ENCODE peak calls at places on chromosomes 11 and 22, in five cellular contexts. V, N, I, W and K are unnamed samples.

GRCh38 chr11:61683961-61684869 is 4.0 kb downstream of the DAGLA start:
- DNase-seq in W (no peak), V (peak), N (peak), I (no peak), K (peak)

GRCh38 chr22:26606611-26607010 is 11.2 kb downstream of the CRYBB1 start:
- DNase-seq in V (peak), I (no peak), W (no peak), N (peak), K (peak)

GRCh38 chr11:7571640-7572000 is 57.8 kb downstream of the PPFIBP2 start:
- DNase-seq in N (peak), I (no peak), V (peak), W (no peak), K (peak)

GRCh38 chr11:70799386-70799785 is 401.1 kb downstream of the CTTN start:
- DNase-seq in W (no peak), N (peak), V (peak), I (no peak), K (peak)

GRCh38 chr22:41845380-41846267 is 12.7 kb downstream of the SREBF2 start:
- DNase-seq in V (no peak), N (no peak), W (no peak), I (no peak), K (peak)

GRCh38 chr11:63892233-63892632 is 24.7 kb downstream of the RCOR2 start:
- DNase-seq in W (no peak), V (peak), N (peak), I (no peak), K (peak)

GRCh38 chr22:50434849-50435700 is 39.8 kb downstream of the SBF1 start:
- DNase-seq in V (no peak), W (no peak), N (no peak), I (no peak), K (no peak)

GRCh38 chr11:73752216-73752867 is 8.5 kb downstream of the RAB6A start:
- DNase-seq in N (peak), W (no peak), I (no peak), V (peak), K (no peak)

GRCh38 chr11:33172996-33173395 is 11.7 kb upstream of the CSTF3 start:
- DNase-seq in W (peak), V (peak), N (no peak), I (no peak), K (no peak)

GRCh38 chr11:125451400-125452124 is 44.5 kb downstream of the FEZ1 start:
- DNase-seq in W (peak), V (peak), I (no peak), N (no peak), K (peak)

GRCh38 chr11:18046116-18046777 is at the start of gene TPH1:
- DNase-seq in W (no peak), V (peak), I (no peak), N (peak), K (peak)

GRCh38 chr11:91913407-91913806 is 311.2 kb upstream of the FAT3 start:
- DNase-seq in N (no peak), W (no peak), V (no peak), I (no peak), K (no peak)

GRCh38 chr11:13784848-13785247 is 116.4 kb downstream of the FAR1 start:
- DNase-seq in N (no peak), I (no peak), W (no peak), V (no peak), K (no peak)

GRCh38 chr11:93542753-93543246 is 391 bp downstream of the SMCO4 start:
- DNase-seq in W (no peak), N (no peak), V (no peak), I (no peak), K (no peak)

GRCh38 chr11:76623884-76624419 is 46.6 kb downstream of the LRRC32 start:
- DNase-seq in N (no peak), V (no peak), W (no peak), I (no peak), K (no peak)

GRCh38 chr11:57700425-57700824 is 11.6 kb downstream of the MED19 start:
- DNase-seq in N (no peak), W (no peak), I (no peak), V (no peak), K (no peak)

GRCh38 chr11:103587951-103588788 is 448.3 kb upstream of the DDI1 start:
- DNase-seq in N (no peak), I (no peak), V (peak), W (no peak), K (peak)

GRCh38 chr11:2574043-2574552 is 125.7 kb downstream of the KCNQ1OT1 start:
- DNase-seq in I (no peak), N (no peak), V (no peak), W (no peak), K (no peak)

GRCh38 chr11:10208045-10208674 is 85.9 kb downstream of the SBF2 start:
- DNase-seq in N (peak), I (no peak), V (peak), W (no peak), K (peak)

GRCh38 chr11:86660011-86660595 is 12.3 kb downstream of the ME3 start:
- DNase-seq in N (no peak), V (peak), I (no peak), W (no peak), K (peak)

GRCh38 chr11:116874251-116874650 is 36.8 kb upstream of the APOA1 start:
- DNase-seq in V (peak), N (no peak), W (no peak), I (no peak), K (peak)

GRCh38 chr11:74085542-74085892 is 76.6 kb upstream of the UCP3 start:
- DNase-seq in V (peak), I (no peak), N (no peak), W (no peak), K (peak)

GRCh38 chr11:88555018-88555828 is 217.7 kb upstream of the CTSC start:
- DNase-seq in V (peak), I (no peak), W (no peak), N (peak), K (peak)

GRCh38 chr11:99934008-99934407 is 753.1 kb upstream of the ARHGAP42 start:
- DNase-seq in N (no peak), W (no peak), I (no peak), V (peak), K (peak)

GRCh38 chr11:107467754-107468153 is 10.1 kb upstream of the CWF19L2 start:
- DNase-seq in N (no peak), V (no peak), I (no peak), W (no peak), K (no peak)

GRCh38 chr11:20035701-20036601 is 124.3 kb downstream of the DBX1 start:
- DNase-seq in W (no peak), V (peak), N (peak), I (no peak), K (peak)

GRCh38 chr11:44096360-44097188 is 1.1 kb downstream of the EXT2 start:
- DNase-seq in N (no peak), I (no peak), W (no peak), V (no peak), K (no peak)

GRCh38 chr22:44523981-44524759 is 26.1 kb upstream of the RTL6 start:
- DNase-seq in N (peak), I (no peak), W (no peak), V (peak), K (peak)

GRCh38 chr11:14894657-14895598 is 2.9 kb upstream of the CYP2R1 start:
- DNase-seq in N (no peak), I (no peak), W (peak), V (peak), K (no peak)

GRCh38 chr22:46580940-46581579 is 39.1 kb upstream of the GRAMD4 start:
- DNase-seq in V (no peak), I (no peak), N (no peak), W (no peak), K (no peak)